ENCODE peak calls at places on chromosomes 5 and 9, in five cellular contexts. C, U, A, Z and N are unnamed samples.

GRCh38 chr9:76883341-76883740 is 22.6 kb downstream of the PRUNE2 start:
- DNase-seq in U (no peak), C (no peak), Z (no peak), A (no peak), N (no peak)

GRCh38 chr9:5470122-5470521 is 19.8 kb downstream of the CD274 start:
- DNase-seq in C (no peak), A (no peak), U (no peak), Z (no peak), N (no peak)

GRCh38 chr5:156000115-156000514 is 326.8 kb upstream of the SGCD start:
- DNase-seq in A (no peak), C (no peak), Z (no peak), U (no peak), N (no peak)

GRCh38 chr5:132363431-132364112 is 5.9 kb upstream of the SLC22A5 start:
- DNase-seq in Z (peak; percentile 59), A (peak; percentile 62), U (peak; percentile 3), C (peak; percentile 81), N (no peak)

GRCh38 chr5:6449465-6450158 is 953 bp downstream of the UBE2QL1 start:
- DNase-seq in U (peak; percentile 49), Z (no peak), C (no peak), A (no peak), N (no peak)

GRCh38 chr5:44942524-44943001 is 133.8 kb downstream of the MRPS30 start:
- DNase-seq in C (no peak), U (no peak), A (no peak), Z (no peak), N (no peak)

GRCh38 chr5:91065541-91065940 is 317.6 kb downstream of the ARRDC3 start:
- DNase-seq in U (no peak), Z (no peak), C (no peak), A (no peak), N (no peak)

GRCh38 chr9:88829276-88829675 is 162.0 kb upstream of the S1PR3 start:
- DNase-seq in U (no peak), A (no peak), C (no peak), Z (no peak), N (no peak)

GRCh38 chr5:179793470-179794139 is at the start of gene LTC4S:
- DNase-seq in A (no peak), U (no peak), C (peak; percentile 89), Z (peak; percentile 93), N (no peak)